ENCODE peak calls at places on chromosomes 6 and 20, in eight cellular contexts. Z, K, Y, P, J, W, E and O are unnamed samples.

GRCh38 chr6:49118475-49118874 is 344.6 kb downstream of the MMUT start:
- DNase-seq in Z (no peak), Y (no peak), E (no peak), P (no peak), W (no peak), K (no peak), J (no peak), O (no peak)

GRCh38 chr6:158625881-158626305 is 18.6 kb downstream of the DYNLT1 start:
- DNase-seq in J (peak), Z (no peak), P (no peak), W (no peak), Y (no peak), K (no peak), E (no peak), O (no peak)

GRCh38 chr20:21340991-21341722 is 38.0 kb downstream of the XRN2 start:
- DNase-seq in E (no peak), Z (no peak), P (no peak), W (no peak), J (no peak), K (no peak), Y (no peak), O (no peak)

GRCh38 chr20:1577906-1578305 is 20.4 kb upstream of the SIRPD start:
- DNase-seq in E (peak), K (no peak), Z (peak), W (no peak), P (no peak), J (no peak), Y (no peak), O (no peak)

GRCh38 chr6:63897952-63898351 is 262.4 kb downstream of the PHF3 start:
- DNase-seq in K (no peak), E (no peak), P (no peak), W (no peak), Z (no peak), J (no peak), Y (no peak), O (no peak)

GRCh38 chr20:4090756-4091331 is 75.5 kb upstream of the RNF24 start:
- DNase-seq in W (no peak), Y (peak), J (no peak), Z (peak), P (no peak), E (peak), K (peak), O (no peak)

GRCh38 chr6:70651326-70651905 is 16.3 kb upstream of the SMAP1 start:
- DNase-seq in K (no peak), J (no peak), E (no peak), W (no peak), Z (no peak), P (no peak), Y (no peak), O (no peak)

GRCh38 chr6:158764941-158765340 is 54.2 kb downstream of the EZR start:
- DNase-seq in K (no peak), Z (no peak), W (no peak), J (no peak), E (no peak), P (no peak), Y (no peak), O (no peak)

GRCh38 chr6:158232445-158233213 is 64.5 kb downstream of the GTF2H5 start:
- DNase-seq in Y (no peak), J (peak), P (peak), Z (peak), K (peak), W (peak), E (peak), O (peak)

GRCh38 chr20:44597930-44598329 is 15.6 kb downstream of the PKIG start:
- DNase-seq in Z (no peak), W (no peak), E (no peak), P (no peak), K (no peak), J (no peak), Y (no peak), O (no peak)

GRCh38 chr20:11248691-11249178 is 574.9 kb upstream of the JAG1 start:
- DNase-seq in Z (no peak), Y (no peak), P (peak), W (no peak), J (no peak), K (no peak), E (no peak), O (no peak)

GRCh38 chr20:31859998-31860380 is 10.3 kb downstream of the DUSP15 start:
- DNase-seq in Y (no peak), J (no peak), E (no peak), P (no peak), Z (no peak), K (no peak), W (no peak), O (no peak)

GRCh38 chr6:65760285-65760684 is 53.3 kb upstream of the EYS start:
- DNase-seq in P (peak), Y (no peak), K (no peak), J (no peak), E (peak), W (no peak), Z (peak), O (no peak)

GRCh38 chr20:18851556-18852098 is 38.0 kb downstream of the SCP2D1 start:
- DNase-seq in P (no peak), Z (no peak), E (no peak), J (no peak), W (no peak), Y (no peak), K (no peak), O (no peak)

GRCh38 chr6:36277946-36278465 is 8.1 kb downstream of the PNPLA1 start:
- DNase-seq in J (no peak), Z (no peak), E (no peak), Y (peak), W (no peak), K (no peak), P (no peak), O (no peak)

GRCh38 chr6:17473554-17473953 is 80.2 kb downstream of the CAP2 start:
- DNase-seq in P (no peak), J (no peak), Z (no peak), E (no peak), W (peak), Y (no peak), K (no peak), O (no peak)

GRCh38 chr6:70474751-70475150 is 61.4 kb downstream of the FAM135A start:
- DNase-seq in P (peak), W (no peak), E (no peak), K (peak), J (no peak), Z (no peak), Y (no peak), O (no peak)

GRCh38 chr6:98848539-98849210 is 14.3 kb downstream of the POU3F2 start:
- DNase-seq in Z (no peak), P (no peak), E (no peak), Y (no peak), W (no peak), J (no peak), K (no peak), O (no peak)

GRCh38 chr6:132400641-132401119 is 595 bp downstream of the MOXD1 start:
- DNase-seq in Y (no peak), K (no peak), Z (peak), P (peak), W (no peak), J (no peak), E (no peak), O (no peak)

GRCh38 chr20:51659491-51660050 is 108.6 kb downstream of the ATP9A start:
- DNase-seq in Y (no peak), Z (no peak), E (no peak), W (no peak), P (no peak), J (no peak), K (no peak), O (no peak)

GRCh38 chr20:58308290-58308679 is 1.2 kb upstream of the RAB22A start:
- DNase-seq in K (no peak), W (no peak), J (no peak), Y (no peak), E (no peak), Z (no peak), P (no peak), O (no peak)

GRCh38 chr6:14441371-14441781 is 323.8 kb downstream of the CD83 start:
- DNase-seq in P (peak), E (peak), J (no peak), W (peak), K (no peak), Y (no peak), Z (no peak), O (no peak)

GRCh38 chr6:150202934-150203333 is 60.1 kb downstream of the PPP1R14C start:
- DNase-seq in J (no peak), Y (no peak), K (no peak), P (no peak), E (no peak), W (no peak), Z (no peak), O (no peak)